ENCODE peak calls at places on chromosome 22, in seven cellular contexts. S is left ventricle myocardium inferior; N is activated naive CD8-positive, alpha-beta T cell treated with anti-CD3 and anti-CD28 coated beads, Interleukin-2, amount 50 U/mL, for 24 hours; H is NCI-H774; V is fibroblast of mammary gland; Q is AG09309; A is A172. B is an unnamed sample.

GRCh38 chr22:31556627-31557203 is 60.4 kb downstream of the SFI1 start:
- DNase-seq in S (no peak), N (no peak), H (no peak), V (peak), Q (no peak), A (peak), B (no peak)

GRCh38 chr22:45997077-45997774 is 20.3 kb upstream of the WNT7B start:
- DNase-seq in S (peak), N (no peak), H (peak), V (peak), Q (peak), A (peak), B (peak)

GRCh38 chr22:42964994-42965699 is 49.8 kb downstream of the PACSIN2 start:
- DNase-seq in S (no peak), N (peak), H (no peak), V (peak), Q (no peak), A (peak), B (no peak)

GRCh38 chr22:38320605-38321402 is 3.6 kb upstream of the CSNK1E start:
- DNase-seq in S (no peak), N (no peak), H (no peak), V (no peak), Q (no peak), A (no peak), B (no peak)

GRCh38 chr22:35486116-35486631 is 54.5 kb upstream of the RASD2 start:
- DNase-seq in S (no peak), N (no peak), H (no peak), V (no peak), Q (no peak), A (no peak), B (no peak)

GRCh38 chr22:43441216-43441615 is 29.4 kb downstream of the MPPED1 start:
- DNase-seq in S (no peak), N (no peak), H (no peak), V (no peak), Q (no peak), A (no peak), B (no peak)

GRCh38 chr22:31177420-31178162 is 17.6 kb downstream of the RNF185 start:
- DNase-seq in S (no peak), N (no peak), H (no peak), V (peak), Q (peak), A (peak), B (peak)

GRCh38 chr22:44583076-44583760 is 85.2 kb upstream of the RTL6 start:
- DNase-seq in S (peak), N (no peak), H (no peak), V (peak), Q (no peak), A (no peak), B (peak)

GRCh38 chr22:28955817-28956216 is 72.4 kb downstream of the ZNRF3 start:
- DNase-seq in S (no peak), N (peak), H (no peak), V (peak), Q (no peak), A (peak), B (no peak)

GRCh38 chr22:30947163-30947820 is 21.3 kb downstream of the MORC2 start:
- DNase-seq in S (peak), N (no peak), H (no peak), V (no peak), Q (no peak), A (no peak), B (no peak)

GRCh38 chr22:25167834-25168601 is 31.6 kb upstream of the CRYBB3 start:
- DNase-seq in S (no peak), N (no peak), H (no peak), V (no peak), Q (no peak), A (no peak), B (no peak)

GRCh38 chr22:42632096-42632495 is 8.3 kb downstream of the ATP5MGL start:
- DNase-seq in S (no peak), N (no peak), H (no peak), V (no peak), Q (no peak), A (no peak), B (no peak)

GRCh38 chr22:36775589-36775965 is 342 bp downstream of the IFT27 start:
- DNase-seq in S (peak), N (peak), H (no peak), V (peak), Q (no peak), A (no peak), B (peak)

B was measured in MG63.